ENCODE peak calls at places on chromosome 10, in seven cellular contexts. Q, N, J, M, H, V and P are unnamed samples.

GRCh38 chr10:44293842-44294241 is 91.1 kb downstream of the CXCL12 start:
- DNase-seq in J (no peak), H (no peak), Q (no peak), M (no peak), N (no peak), V (peak), P (peak)

GRCh38 chr10:59091239-59091638 is 85.2 kb upstream of the PHYHIPL start:
- DNase-seq in H (no peak), J (no peak), M (no peak), N (no peak), Q (no peak), V (no peak), P (no peak)

GRCh38 chr10:35027567-35027966 is 62.6 kb downstream of the CUL2 start:
- DNase-seq in V (peak), H (peak), J (no peak), Q (peak), N (no peak), M (no peak), P (no peak)

GRCh38 chr10:51918921-51919325 is 219.5 kb upstream of the CSTF2T start:
- DNase-seq in Q (no peak), N (no peak), H (no peak), M (no peak), V (no peak), J (no peak), P (no peak)

GRCh38 chr10:59537451-59537850 is 172.2 kb downstream of the SLC16A9 start:
- DNase-seq in H (no peak), N (no peak), J (no peak), V (no peak), Q (no peak), M (no peak), P (no peak)

GRCh38 chr10:16341637-16342036 is 95.2 kb upstream of the PTER start:
- DNase-seq in Q (no peak), V (no peak), H (no peak), J (no peak), M (no peak), N (no peak), P (no peak)

GRCh38 chr10:123422261-123422660 is 243.9 kb upstream of the GPR26 start:
- DNase-seq in M (no peak), V (no peak), Q (no peak), J (no peak), H (no peak), N (no peak), P (no peak)

GRCh38 chr10:12214763-12215218 is 18.8 kb downstream of the CDC123 start:
- DNase-seq in J (no peak), N (peak), Q (peak), V (peak), H (peak), M (no peak), P (no peak)

GRCh38 chr10:115963848-115964247 is 309.2 kb downstream of the GFRA1 start:
- DNase-seq in J (no peak), V (no peak), H (no peak), Q (peak), M (no peak), N (peak), P (no peak)

GRCh38 chr10:119438717-119439116 is 103.8 kb downstream of the RGS10 start:
- DNase-seq in H (no peak), N (no peak), Q (no peak), M (no peak), V (no peak), J (no peak), P (no peak)

GRCh38 chr10:72140850-72141249 is 52.5 kb upstream of the SPOCK2 start:
- DNase-seq in N (no peak), M (no peak), V (no peak), J (no peak), Q (no peak), H (no peak), P (no peak)

GRCh38 chr10:93512565-93512964 is 16.2 kb downstream of the CEP55 start:
- DNase-seq in M (no peak), Q (no peak), H (no peak), V (peak), J (no peak), N (no peak), P (no peak)

GRCh38 chr10:117675516-117675915 is 133.0 kb downstream of the EMX2 start:
- DNase-seq in H (no peak), N (no peak), V (no peak), J (no peak), M (no peak), Q (no peak), P (no peak)

GRCh38 chr10:30750971-30751677 is 121.6 kb upstream of the LYZL2 start:
- DNase-seq in H (no peak), V (no peak), N (no peak), M (no peak), Q (no peak), J (no peak), P (no peak)